ENCODE peak calls at places on chromosomes 16 and 17, in seven cellular contexts. X is GM23248, Z is HCT116, C is GM23338, S is OCI-LY7, D is neural progenitor cell, K is PC-3. G is an unnamed sample.

GRCh38 chr17:16158721-16159120 is 56.6 kb downstream of the NCOR1 start:
- DNase-seq in X (peak), Z (no peak), C (no peak), S (no peak), D (no peak), K (no peak), G (peak)

GRCh38 chr17:81050645-81051625 is 16.0 kb downstream of the BAIAP2 start:
- DNase-seq in X (no peak), Z (no peak), C (no peak), S (no peak), D (no peak), K (no peak), G (no peak)

GRCh38 chr17:83196088-83196765 is 116.8 kb downstream of the METRNL start:
- DNase-seq in X (peak), Z (no peak), C (no peak), S (no peak), D (no peak), K (no peak), G (no peak)

GRCh38 chr16:75264999-75265910 is 13.8 kb upstream of the BCAR1 start:
- DNase-seq in X (peak), Z (no peak), C (peak), S (no peak), D (no peak), K (no peak), G (peak)

GRCh38 chr17:62178579-62178978 is 113.5 kb upstream of the MED13 start:
- DNase-seq in X (peak), Z (no peak), C (no peak), S (no peak), D (no peak), K (peak), G (peak)

GRCh38 chr16:20147091-20147490 is 73.4 kb upstream of the GPR139 start:
- DNase-seq in X (no peak), Z (no peak), C (no peak), S (no peak), D (no peak), K (no peak), G (no peak)

GRCh38 chr17:77854759-77855745 is 103.5 kb upstream of the TNRC6C start:
- DNase-seq in X (no peak), Z (no peak), C (no peak), S (no peak), D (no peak), K (no peak), G (no peak)

GRCh38 chr16:63617047-63617989 is 1504.5 kb downstream of the CDH11 start:
- DNase-seq in X (no peak), Z (no peak), C (peak), S (no peak), D (no peak), K (no peak), G (no peak)

GRCh38 chr16:11857161-11857560 is 5.8 kb upstream of the RSL1D1 start:
- DNase-seq in X (peak), Z (no peak), C (no peak), S (no peak), D (no peak), K (peak), G (no peak)

GRCh38 chr16:1706386-1707192 is 594 bp downstream of the MAPK8IP3 start:
- DNase-seq in X (peak), Z (no peak), C (peak), S (peak), D (peak), K (no peak), G (peak)

GRCh38 chr17:63760771-63761539 is 12.4 kb downstream of the CCDC47 start:
- DNase-seq in X (peak), Z (no peak), C (no peak), S (no peak), D (no peak), K (no peak), G (no peak)

GRCh38 chr16:11916524-11917285 is 949 bp upstream of the GSPT1 start:
- DNase-seq in X (peak), Z (no peak), C (no peak), S (no peak), D (no peak), K (peak), G (peak)

GRCh38 chr17:66784621-66785364 is 50.1 kb upstream of the CACNG5 start:
- DNase-seq in X (no peak), Z (no peak), C (no peak), S (no peak), D (no peak), K (no peak), G (no peak)

GRCh38 chr16:1791256-1791942 is 2.1 kb downstream of the IGFALS start:
- DNase-seq in X (no peak), Z (no peak), C (peak), S (no peak), D (no peak), K (no peak), G (peak)

GRCh38 chr17:61662771-61663170 is 71.8 kb upstream of the NACA2 start:
- DNase-seq in X (no peak), Z (no peak), C (no peak), S (no peak), D (no peak), K (no peak), G (no peak)

GRCh38 chr17:49379926-49380325 is 17.9 kb upstream of the ZNF652 start:
- DNase-seq in X (peak), Z (no peak), C (no peak), S (no peak), D (no peak), K (no peak), G (no peak)

GRCh38 chr16:19131809-19132777 is 18.3 kb downstream of the ITPRIPL2 start:
- DNase-seq in X (peak), Z (no peak), C (no peak), S (no peak), D (no peak), K (no peak), G (no peak)

GRCh38 chr16:84687715-84688114 is 12.1 kb upstream of the USP10 start:
- DNase-seq in X (peak), Z (no peak), C (no peak), S (peak), D (no peak), K (peak), G (no peak)

GRCh38 chr17:75509528-75510258 is 5.6 kb downstream of the CASKIN2 start:
- DNase-seq in X (no peak), Z (no peak), C (no peak), S (no peak), D (no peak), K (no peak), G (no peak)

GRCh38 chr17:46764709-46765401 is 53.6 kb downstream of the WNT3 start:
- DNase-seq in X (peak), Z (no peak), C (no peak), S (no peak), D (no peak), K (peak), G (no peak)

GRCh38 chr17:78276499-78276898 is 45.1 kb downstream of the TMEM235 start:
- DNase-seq in X (no peak), Z (no peak), C (no peak), S (peak), D (no peak), K (no peak), G (peak)

GRCh38 chr17:38898812-38899348 is 26.5 kb upstream of the LASP1NB start:
- DNase-seq in X (no peak), Z (no peak), C (no peak), S (peak), D (no peak), K (peak), G (no peak)

GRCh38 chr17:49995055-49995738 is at the start of gene DLX3:
- DNase-seq in X (peak), Z (no peak), C (peak), S (no peak), D (peak), K (peak), G (peak)

GRCh38 chr16:35298460-35299243 is 1839.2 kb downstream of the TP53TG3F start:
- DNase-seq in X (no peak), Z (no peak), C (no peak), S (no peak), D (no peak), K (no peak), G (no peak)

GRCh38 chr17:75950850-75951554 is 10.2 kb upstream of the FBF1 start:
- DNase-seq in X (peak), Z (no peak), C (no peak), S (no peak), D (no peak), K (no peak), G (no peak)

GRCh38 chr17:69733171-69734014 is 318.9 kb downstream of the MAP2K6 start:
- DNase-seq in X (peak), Z (no peak), C (no peak), S (peak), D (no peak), K (peak), G (peak)

GRCh38 chr17:75152971-75153853 is 1.1 kb downstream of the JPT1 start:
- DNase-seq in X (peak), Z (no peak), C (peak), S (peak), D (peak), K (peak), G (peak)

GRCh38 chr16:8109510-8110369 is 480.6 kb downstream of the TMEM114 start:
- DNase-seq in X (no peak), Z (no peak), C (no peak), S (no peak), D (no peak), K (no peak), G (no peak)

GRCh38 chr16:87027056-87027616 is 290.1 kb downstream of the C16orf95 start:
- DNase-seq in X (no peak), Z (no peak), C (no peak), S (no peak), D (no peak), K (no peak), G (no peak)

GRCh38 chr16:85416267-85417109 is 196.6 kb upstream of the GSE1 start:
- DNase-seq in X (peak), Z (peak), C (peak), S (peak), D (peak), K (peak), G (peak)

GRCh38 chr16:81265658-81266451 is 27.4 kb downstream of the BCO1 start:
- DNase-seq in X (peak), Z (no peak), C (no peak), S (no peak), D (no peak), K (peak), G (peak)

GRCh38 chr17:48241770-48242497 is 134.4 kb downstream of the SNX11 start:
- DNase-seq in X (no peak), Z (no peak), C (no peak), S (no peak), D (no peak), K (no peak), G (no peak)

GRCh38 chr16:21684199-21684598 is 20.4 kb downstream of the OTOA start:
- DNase-seq in X (peak), Z (peak), C (peak), S (peak), D (peak), K (no peak), G (no peak)

GRCh38 chr16:67910162-67910561 is 17.1 kb downstream of the PSKH1 start:
- DNase-seq in X (peak), Z (no peak), C (no peak), S (peak), D (no peak), K (no peak), G (peak)

GRCh38 chr16:76656951-76657498 is 379.8 kb downstream of the CNTNAP4 start:
- DNase-seq in X (no peak), Z (no peak), C (no peak), S (no peak), D (no peak), K (no peak), G (no peak)

GRCh38 chr16:23110257-23110899 is 38.9 kb downstream of the USP31 start:
- DNase-seq in X (peak), Z (no peak), C (no peak), S (no peak), D (no peak), K (peak), G (no peak)

GRCh38 chr17:55774834-55775233 is 24.0 kb downstream of the PCTP start:
- DNase-seq in X (no peak), Z (no peak), C (no peak), S (no peak), D (peak), K (no peak), G (no peak)

GRCh38 chr17:14211778-14212177 is 24.9 kb downstream of the CDRT15 start:
- DNase-seq in X (no peak), Z (no peak), C (peak), S (no peak), D (no peak), K (no peak), G (no peak)

GRCh38 chr17:40314557-40314953 is 5.6 kb downstream of the RARA start:
- DNase-seq in X (peak), Z (peak), C (no peak), S (no peak), D (no peak), K (peak), G (peak)
- H3K4me2 ChIP-seq in X (peak), Z (peak), C (no peak), S (no peak), D (no peak), K (peak), G (peak)

GRCh38 chr16:54817432-54817831 is 113.2 kb upstream of the IRX5 start:
- DNase-seq in X (peak), Z (no peak), C (peak), S (peak), D (peak), K (peak), G (no peak)

GRCh38 chr16:54815177-54815576 is 115.5 kb upstream of the IRX5 start:
- DNase-seq in X (no peak), Z (no peak), C (no peak), S (no peak), D (no peak), K (no peak), G (no peak)

GRCh38 chr16:54816471-54816870 is 114.2 kb upstream of the IRX5 start:
- DNase-seq in X (no peak), Z (no peak), C (no peak), S (peak), D (no peak), K (no peak), G (no peak)

GRCh38 chr16:54821731-54822130 is 108.9 kb upstream of the IRX5 start:
- DNase-seq in X (no peak), Z (no peak), C (no peak), S (no peak), D (no peak), K (no peak), G (no peak)

DNA sequence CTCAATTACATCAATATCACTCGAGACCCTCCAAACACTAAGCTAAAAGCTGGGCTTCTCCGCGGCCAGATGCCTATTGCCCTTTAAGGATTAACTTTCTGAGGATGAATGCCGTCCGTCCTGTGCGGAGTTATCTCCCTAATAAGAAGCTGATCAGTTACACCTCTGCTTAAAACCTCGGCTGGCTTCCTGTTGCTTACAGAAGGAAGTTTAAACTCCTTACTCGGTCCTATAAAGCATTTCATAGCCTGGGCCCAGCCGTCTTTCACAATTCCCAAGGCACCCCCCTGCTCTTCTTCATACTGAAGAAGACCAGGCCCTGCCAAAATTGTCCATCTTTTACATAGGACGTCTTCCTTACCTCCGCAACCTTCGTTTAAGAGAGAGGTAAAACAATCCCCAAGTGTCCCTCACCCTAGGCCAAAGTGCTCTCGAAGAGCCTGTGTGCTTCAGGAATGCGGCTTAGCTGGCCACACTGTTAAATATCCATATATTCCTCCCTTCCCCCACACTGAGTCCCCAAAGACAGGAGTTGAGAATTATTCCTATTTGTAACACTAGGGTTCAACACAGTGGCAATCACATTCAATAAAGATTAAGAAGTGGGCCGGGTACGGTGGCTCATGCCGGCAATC is 112.6 kb upstream of the IRX5 start:
- DNase-seq in X (no peak), Z (no peak), C (peak), S (no peak), D (peak), K (no peak), G (no peak)
- TF ChIP-seq EZH2phosphoT487 in X (no peak), Z (no peak), C (no peak), S (no peak), D (no peak), K (no peak), G (no peak)

GRCh38 chr16:10736926-10737625 is 6.6 kb upstream of the NUBP1 start:
- DNase-seq in X (peak), Z (peak), C (peak), S (peak), D (peak), K (peak), G (peak)
- H3K4me2 ChIP-seq in X (no peak), Z (peak), C (no peak), S (peak), D (no peak), K (peak), G (no peak)

DNA sequence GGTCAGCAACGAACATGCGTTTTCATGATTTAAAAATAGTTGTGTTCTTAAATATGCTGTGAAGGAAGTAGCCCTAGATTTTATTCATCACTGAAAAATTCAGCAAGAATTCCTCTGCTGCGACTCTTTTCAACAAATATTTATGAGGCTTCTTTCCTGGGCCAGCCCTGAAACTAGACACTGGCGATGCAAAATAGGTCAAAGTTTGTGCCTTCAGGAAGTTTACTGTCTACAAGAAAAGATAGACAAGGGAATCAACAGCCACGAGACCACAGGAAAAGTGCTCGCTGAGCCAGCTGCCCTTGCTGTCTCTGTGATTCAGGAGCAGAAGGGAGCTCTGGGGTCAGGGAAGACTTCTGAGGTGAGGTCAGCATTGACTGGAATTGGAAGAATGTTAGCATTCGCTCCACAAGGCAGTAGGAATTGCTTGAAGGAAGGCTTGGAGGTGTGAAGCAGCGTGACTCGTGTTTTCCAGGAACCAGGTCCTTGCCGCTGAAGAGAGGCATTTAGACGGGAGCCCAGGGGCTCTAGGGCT is 1.9 kb upstream of the RPL26 start:
- DNase-seq in X (peak), Z (peak), C (peak), S (no peak), D (peak), K (peak), G (peak)
- TF ChIP-seq EZH2phosphoT487 in X (no peak), Z (no peak), C (no peak), S (no peak), D (no peak), K (no peak), G (no peak)

GRCh38 chr17:1179635-1180433 is at the start of gene ABR:
- DNase-seq in X (peak), Z (no peak), C (peak), S (peak), D (peak), K (no peak), G (peak)

GRCh38 chr17:1182831-1183578 is 3.2 kb upstream of the ABR start:
- DNase-seq in X (no peak), Z (no peak), C (no peak), S (no peak), D (peak), K (no peak), G (no peak)

GRCh38 chr17:1181769-1182137 is 2.0 kb upstream of the ABR start:
- DNase-seq in X (no peak), Z (no peak), C (no peak), S (peak), D (no peak), K (peak), G (no peak)

GRCh38 chr17:1180434-1180742 is 607 bp upstream of the ABR start:
- DNase-seq in X (no peak), Z (no peak), C (peak), S (no peak), D (peak), K (no peak), G (no peak)

GRCh38 chr17:1180958-1181768 is 1.4 kb upstream of the ABR start:
- DNase-seq in X (no peak), Z (no peak), C (peak), S (peak), D (peak), K (no peak), G (no peak)
- H3K4me2 ChIP-seq in X (no peak), Z (no peak), C (peak), S (peak), D (peak), K (no peak), G (no peak)

DNA sequence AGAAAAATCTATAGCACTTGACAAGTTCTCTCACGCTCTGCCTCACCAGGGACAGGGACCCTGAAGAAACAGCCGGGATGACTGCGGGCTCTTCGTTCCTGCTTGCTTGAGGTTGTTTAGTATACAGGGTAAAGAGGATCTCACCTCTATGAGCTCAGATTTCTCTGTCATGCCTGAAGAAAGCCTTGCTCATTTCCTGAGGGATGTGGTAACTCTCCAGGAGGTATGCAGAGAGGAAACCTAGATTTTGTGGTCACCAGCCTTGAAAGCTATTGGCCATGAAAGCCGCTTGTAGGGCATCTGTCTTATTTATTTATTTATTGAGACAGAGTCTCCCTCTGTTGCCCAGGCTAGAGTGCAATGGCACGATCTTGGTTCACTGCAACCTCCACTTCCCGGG is 23.2 kb downstream of the USP43 start:
- DNase-seq in X (peak), Z (no peak), C (no peak), S (no peak), D (no peak), K (peak), G (no peak)
- TF ChIP-seq EZH2phosphoT487 in X (no peak), Z (no peak), C (no peak), S (no peak), D (no peak), K (no peak), G (no peak)

GRCh38 chr17:6787081-6787693 is 11.2 kb downstream of the FBXO39 start:
- DNase-seq in X (no peak), Z (no peak), C (no peak), S (no peak), D (no peak), K (no peak), G (no peak)
- H3K4me2 ChIP-seq in X (no peak), Z (no peak), C (no peak), S (no peak), D (no peak), K (no peak), G (no peak)

G was measured in hepatocyte.